ENCODE peak calls at places on chromosomes 3 and 15, in four cellular contexts. U, J, X and D are unnamed samples.

GRCh38 chr3:14296352-14296751 is 106.1 kb upstream of the SLC6A6 start:
- DNase-seq in X (no peak), U (no peak), J (no peak), D (no peak)

GRCh38 chr3:138938877-138939562 is 7.9 kb downstream of the FOXL2 start:
- DNase-seq in U (no peak), J (no peak), X (no peak), D (no peak)

GRCh38 chr3:164641071-164641470 is 437.2 kb downstream of the SI start:
- DNase-seq in X (no peak), J (no peak), U (no peak), D (no peak)

GRCh38 chr3:52226229-52226817 is 878 bp upstream of the TLR9 start:
- DNase-seq in X (no peak), U (no peak), J (no peak), D (no peak)

GRCh38 chr3:28678083-28678482 is 329.5 kb upstream of the AZI2 start:
- DNase-seq in X (no peak), U (no peak), J (no peak), D (no peak)

GRCh38 chr3:170724599-170724998 is 138.7 kb upstream of the SLC7A14 start:
- DNase-seq in U (no peak), J (no peak), X (no peak), D (no peak)

GRCh38 chr3:177832862-177833261 is 635.6 kb upstream of the TBL1XR1 start:
- DNase-seq in U (no peak), J (no peak), X (no peak), D (no peak)

GRCh38 chr3:129486057-129487035 is 42.1 kb upstream of the RHO start:
- DNase-seq in U (no peak), X (no peak), J (no peak), D (no peak)

GRCh38 chr3:58062469-58062868 is 54.2 kb downstream of the FLNB start:
- DNase-seq in X (no peak), U (no peak), J (no peak), D (no peak)

GRCh38 chr3:179541596-179541995 is 21.1 kb upstream of the ACTL6A start:
- DNase-seq in U (no peak), X (no peak), J (no peak), D (no peak)

GRCh38 chr15:85955501-85956391 is 123.9 kb upstream of the AGBL1 start:
- DNase-seq in J (no peak), U (no peak), X (no peak), D (no peak)

GRCh38 chr15:56821721-56822425 is 88.6 kb upstream of the ZNF280D start:
- DNase-seq in J (peak; percentile 49), X (no peak), U (peak; percentile 73), D (peak; percentile 66)